ENCODE peak calls at places on chromosomes 6 and 20, in seven cellular contexts. P, Z, B, X, I, Q and J are unnamed samples.

GRCh38 chr6:56022678-56023077 is 147.3 kb upstream of the BMP5 start:
- DNase-seq in I (no peak), X (no peak), Z (no peak), P (no peak), B (no peak), Q (no peak), J (no peak)

GRCh38 chr6:100202417-100203194 is 208.6 kb upstream of the MCHR2 start:
- DNase-seq in X (peak; percentile 95), P (peak; percentile 93), I (no peak), Z (no peak), Q (no peak), B (no peak), J (peak; percentile 90)

GRCh38 chr6:159935633-159936032 is 33.2 kb upstream of the IGF2R start:
- DNase-seq in Q (no peak), P (peak; percentile 61), X (no peak), Z (no peak), B (no peak), I (no peak), J (peak; percentile 93)

GRCh38 chr6:150813993-150814359 is 51.5 kb upstream of the MTHFD1L start:
- DNase-seq in I (no peak), Z (no peak), X (no peak), B (no peak), Q (no peak), P (peak; percentile 43), J (peak; percentile 52)

GRCh38 chr20:37415118-37416085 is 69.5 kb downstream of the SRC start:
- DNase-seq in Q (no peak), Z (no peak), X (no peak), I (no peak), P (no peak), B (no peak), J (no peak)

GRCh38 chr6:107652526-107653182 is 162.7 kb downstream of the SOBP start:
- DNase-seq in Q (no peak), P (no peak), X (no peak), B (no peak), I (no peak), Z (no peak), J (no peak)

GRCh38 chr20:54251093-54251492 is 43.2 kb downstream of the PFDN4 start:
- DNase-seq in B (peak; percentile 49), X (no peak), I (no peak), Q (no peak), Z (no peak), P (no peak), J (no peak)

GRCh38 chr20:7085448-7085847 is 318.0 kb downstream of the BMP2 start:
- DNase-seq in P (no peak), Q (no peak), Z (no peak), X (peak; percentile 39), I (no peak), B (no peak), J (no peak)

GRCh38 chr6:160132776-160133338 is 11.2 kb downstream of the SLC22A1 start:
- DNase-seq in P (peak; percentile 63), Z (no peak), X (no peak), Q (no peak), I (no peak), B (no peak), J (no peak)

GRCh38 chr6:73985891-73986290 is 289.9 kb downstream of the CD109 start:
- DNase-seq in Z (no peak), I (no peak), Q (no peak), X (no peak), P (no peak), B (peak; percentile 16), J (no peak)

GRCh38 chr20:5947276-5947675 is 3.1 kb downstream of the TRMT6 start:
- DNase-seq in Q (no peak), Z (no peak), I (no peak), B (no peak), P (no peak), X (no peak), J (no peak)

GRCh38 chr20:37990571-37991151 is 42.6 kb downstream of the TTI1 start:
- DNase-seq in I (no peak), P (peak; percentile 78), B (no peak), Z (no peak), X (peak; percentile 88), Q (no peak), J (no peak)

GRCh38 chr6:168064226-168064807 is 14.7 kb downstream of the FRMD1 start:
- DNase-seq in Q (no peak), P (no peak), Z (no peak), X (no peak), B (no peak), I (no peak), J (no peak)

GRCh38 chr20:48809672-48810071 is 18.1 kb downstream of the PREX1 start:
- DNase-seq in Z (no peak), I (no peak), X (no peak), Q (no peak), B (no peak), P (no peak), J (no peak)

GRCh38 chr20:2946988-2947961 is 74.0 kb downstream of the PTPRA start:
- DNase-seq in Q (peak; percentile 71), B (no peak), X (peak; percentile 88), I (no peak), Z (no peak), P (peak; percentile 75), J (peak; percentile 25)

GRCh38 chr6:160733045-160733646 is 31.1 kb downstream of the PLG start:
- DNase-seq in Q (peak; percentile 47), I (peak; percentile 59), Z (peak; percentile 48), X (peak; percentile 10), P (peak; percentile 13), B (peak; percentile 76), J (peak; percentile 84)

GRCh38 chr6:90216081-90216977 is 80.3 kb downstream of the BACH2 start:
- DNase-seq in B (peak; percentile 81), P (peak; percentile 35), Z (no peak), X (peak; percentile 82), I (peak; percentile 49), Q (peak; percentile 37), J (no peak)

GRCh38 chr20:1467355-1468116 is 887 bp upstream of the NSFL1C start:
- DNase-seq in P (no peak), I (peak; percentile 43), X (no peak), Q (no peak), Z (peak; percentile 48), B (peak; percentile 27), J (peak; percentile 90)

GRCh38 chr20:32777177-32777956 is 15.2 kb downstream of the DNMT3B start:
- DNase-seq in I (no peak), B (no peak), X (no peak), Q (no peak), Z (no peak), P (no peak), J (no peak)

GRCh38 chr6:34273242-34273805 is 24.5 kb upstream of the SMIM29 start:
- DNase-seq in B (peak; percentile 72), Z (no peak), P (peak; percentile 26), Q (no peak), I (no peak), X (peak; percentile 38), J (no peak)

GRCh38 chr20:63177134-63177784 is 38.7 kb downstream of the YTHDF1 start:
- DNase-seq in Z (peak; percentile 82), Q (peak; percentile 50), P (no peak), B (peak; percentile 28), I (no peak), X (no peak), J (no peak)

GRCh38 chr6:43764767-43765166 is 5.2 kb upstream of the VEGFA start:
- DNase-seq in Q (peak; percentile 21), X (no peak), I (no peak), P (no peak), Z (no peak), B (no peak), J (no peak)

GRCh38 chr20:39676236-39676635 is 714.1 kb downstream of the DHX35 start:
- DNase-seq in B (no peak), P (no peak), X (no peak), Q (no peak), I (no peak), Z (no peak), J (no peak)

GRCh38 chr6:34697544-34697836 is 923 bp upstream of the ILRUN start:
- DNase-seq in B (no peak), P (no peak), Q (no peak), Z (no peak), I (no peak), X (no peak), J (no peak)

GRCh38 chr6:80520195-80520594 is 413.7 kb downstream of the BCKDHB start:
- DNase-seq in Z (no peak), Q (no peak), X (peak; percentile 28), B (no peak), I (no peak), P (peak; percentile 77), J (no peak)

GRCh38 chr20:48335421-48336090 is 492.2 kb downstream of the PREX1 start:
- DNase-seq in B (no peak), Q (no peak), X (no peak), P (no peak), Z (no peak), I (no peak), J (no peak)

GRCh38 chr6:12049165-12049564 is 37.1 kb downstream of the HIVEP1 start:
- DNase-seq in X (no peak), Z (no peak), Q (no peak), I (no peak), B (no peak), P (no peak), J (no peak)

GRCh38 chr20:51319522-51319921 is 223.0 kb downstream of the NFATC2 start:
- DNase-seq in Z (no peak), I (no peak), P (no peak), Q (no peak), B (no peak), X (no peak), J (no peak)

GRCh38 chr6:107271208-107271790 is 156.0 kb upstream of the BEND3 start:
- DNase-seq in B (no peak), Z (no peak), X (no peak), Q (no peak), I (no peak), P (no peak), J (no peak)

GRCh38 chr20:20765696-20766095 is 53.3 kb upstream of the RALGAPA2 start:
- DNase-seq in X (no peak), I (no peak), P (no peak), Z (no peak), Q (no peak), B (no peak), J (no peak)
- H3K27me3 ChIP-seq in X (no peaks in the 10 kb centered on the region), I (no peaks in the 10 kb centered on the region), P (no peaks in the 10 kb centered on the region), Z (no peaks in the 10 kb centered on the region), Q (no peaks in the 10 kb centered on the region), B (no peaks in the 10 kb centered on the region), J (no peaks in the 10 kb centered on the region)

DNA sequence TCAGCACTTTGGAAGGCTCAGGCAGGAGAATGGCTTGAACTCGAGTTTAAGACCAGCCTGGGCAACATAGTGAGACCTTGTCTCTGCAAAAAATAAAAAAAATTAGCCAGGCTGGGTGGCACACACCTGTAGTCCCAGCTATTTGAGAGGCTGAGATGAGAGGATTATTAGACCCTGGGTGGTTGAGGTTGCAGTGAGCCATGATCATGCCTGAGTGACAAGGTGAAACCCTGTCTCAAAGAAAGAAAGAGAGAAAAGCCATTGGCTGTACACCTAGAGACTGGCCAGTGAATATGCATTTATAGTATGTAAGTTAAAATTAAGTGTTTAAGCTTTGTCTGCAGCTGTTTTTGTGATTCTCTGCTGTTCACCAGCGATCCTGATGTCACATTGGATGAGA is 6.1 kb downstream of the RBCK1 start:
- DNase-seq in X (no peak), Q (no peak), B (no peak), I (no peak), Z (no peak), P (no peak), J (no peak)
- H2BK120ac ChIP-seq in X (no peak overlapping the region), Q (no peak overlapping the region), B (no peak overlapping the region), I (no peak overlapping the region), Z (no peak overlapping the region), P (no peak overlapping the region), J (no peak overlapping the region)

GRCh38 chr6:135740580-135740979 is 110.9 kb upstream of the PDE7B start:
- DNase-seq in B (no peak), P (no peak), X (no peak), I (no peak), Q (no peak), Z (no peak), J (no peak)
- H2BK5ac ChIP-seq in B (no peak overlapping the region), P (no peak overlapping the region), X (no peak overlapping the region), I (no peak overlapping the region), Q (no peak overlapping the region), Z (no peak overlapping the region), J (no peak overlapping the region)

GRCh38 chr20:57566803-57567459 is 6.0 kb downstream of the PCK1 start:
- DNase-seq in P (no peak), Q (no peak), X (no peak), B (no peak), Z (no peak), I (no peak), J (no peak)
- H3K27me3 ChIP-seq in P (peaks cover 6% of the 10 kb centered on the region), Q (no peaks in the 10 kb centered on the region), X (peaks cover 63% of the 10 kb centered on the region), B (no peaks in the 10 kb centered on the region), Z (no peaks in the 10 kb centered on the region), I (no peaks in the 10 kb centered on the region), J (no peaks in the 10 kb centered on the region)